ENCODE peak calls at places on chromosomes 3 and 15, in four cellular contexts. Y is heart left ventricle, H is ovary, U is Panc1. G is an unnamed sample.

GRCh38 chr3:11367116-11367781 is 95.1 kb downstream of the ATG7 start:
- DNase-seq in Y (no peak), H (peak), U (no peak), G (peak)

GRCh38 chr15:34359416-34359815 is 7.6 kb downstream of the LPCAT4 start:
- DNase-seq in Y (no peak), H (no peak), U (no peak), G (no peak)

GRCh38 chr3:14531856-14532395 is 8.2 kb downstream of the GRIP2 start:
- DNase-seq in Y (peak), H (no peak), U (no peak), G (no peak)

GRCh38 chr15:76799760-76800159 is 105.4 kb downstream of the SCAPER start:
- DNase-seq in Y (no peak), H (no peak), U (no peak), G (peak)

GRCh38 chr3:52381623-52382022 is 63.3 kb downstream of the SEMA3G start:
- DNase-seq in Y (no peak), H (no peak), U (no peak), G (no peak)

GRCh38 chr3:186461141-186461540 is 83.0 kb downstream of the CRYGS start:
- DNase-seq in Y (no peak), H (no peak), U (no peak), G (peak)

GRCh38 chr3:125965505-125965904 is 3.5 kb upstream of the ROPN1B start:
- DNase-seq in Y (no peak), H (no peak), U (no peak), G (no peak)

GRCh38 chr15:85974348-85974705 is 105.3 kb upstream of the AGBL1 start:
- DNase-seq in Y (no peak), H (no peak), U (no peak), G (no peak)

GRCh38 chr3:153162513-153163348 is 705 bp downstream of the RAP2B start:
- DNase-seq in Y (peak), H (peak), U (no peak), G (peak)

GRCh38 chr3:110485389-110485788 is 586.2 kb upstream of the NECTIN3 start:
- DNase-seq in Y (no peak), H (no peak), U (no peak), G (no peak)

GRCh38 chr15:67225336-67225735 is 29.1 kb downstream of the AAGAB start:
- DNase-seq in Y (no peak), H (no peak), U (no peak), G (peak)

GRCh38 chr3:163671201-163671600 is 1407.1 kb downstream of the SI start:
- DNase-seq in Y (no peak), H (no peak), U (no peak), G (no peak)

GRCh38 chr3:69309810-69310209 is 76.1 kb downstream of the FRMD4B start:
- DNase-seq in Y (no peak), H (no peak), U (no peak), G (peak)

GRCh38 chr3:140273542-140274195 is 338.7 kb downstream of the CLSTN2 start:
- DNase-seq in Y (no peak), H (no peak), U (no peak), G (peak)

GRCh38 chr3:169118666-169119370 is 544.7 kb downstream of the MECOM start:
- DNase-seq in Y (no peak), H (no peak), U (no peak), G (peak)

GRCh38 chr15:56038015-56038414 is 44.6 kb upstream of the NEDD4 start:
- DNase-seq in Y (no peak), H (no peak), U (no peak), G (peak)

GRCh38 chr3:4083225-4084015 is 219.7 kb upstream of the SETMAR start:
- DNase-seq in Y (no peak), H (no peak), U (no peak), G (no peak)

GRCh38 chr3:136893848-136894443 is 31.9 kb downstream of the NCK1 start:
- DNase-seq in Y (no peak), H (no peak), U (peak), G (peak)

GRCh38 chr3:119333773-119334492 is 39.8 kb downstream of the ARHGAP31 start:
- DNase-seq in Y (peak), H (peak), U (no peak), G (no peak)

GRCh38 chr15:41031232-41032078 is 78.2 kb downstream of the CHAC1 start:
- DNase-seq in Y (no peak), H (no peak), U (no peak), G (no peak)

GRCh38 chr3:67559029-67559605 is 95.3 kb downstream of the SUCLG2 start:
- DNase-seq in Y (no peak), H (no peak), U (no peak), G (no peak)

GRCh38 chr15:99252326-99252725 is 1.0 kb downstream of the LRRC28 start:
- DNase-seq in Y (no peak), H (no peak), U (no peak), G (no peak)

GRCh38 chr3:132953683-132954082 is 84.5 kb upstream of the TMEM108 start:
- DNase-seq in Y (no peak), H (no peak), U (no peak), G (no peak)

GRCh38 chr15:26516102-26516980 is 256.5 kb downstream of the GABRB3 start:
- DNase-seq in Y (no peak), H (no peak), U (no peak), G (no peak)

GRCh38 chr3:26118165-26118564 is 328.3 kb downstream of the OXSM start:
- DNase-seq in Y (no peak), H (no peak), U (no peak), G (no peak)

GRCh38 chr3:27695636-27696035 is 26.5 kb downstream of the EOMES start:
- DNase-seq in Y (no peak), H (no peak), U (no peak), G (no peak)

GRCh38 chr3:141797167-141797773 is 34.1 kb downstream of the GRK7 start:
- DNase-seq in Y (peak), H (peak), U (no peak), G (peak)

GRCh38 chr3:194871143-194871863 is 185.6 kb downstream of the FAM43A start:
- DNase-seq in Y (peak), H (no peak), U (no peak), G (peak)

GRCh38 chr3:127535901-127536817 is 54.4 kb downstream of the TPRA1 start:
- DNase-seq in Y (no peak), H (no peak), U (no peak), G (no peak)

GRCh38 chr15:75785771-75786563 is 57.3 kb upstream of the UBE2Q2 start:
- DNase-seq in Y (no peak), H (no peak), U (no peak), G (no peak)

GRCh38 chr3:176663819-176664218 is 533.5 kb downstream of the TBL1XR1 start:
- DNase-seq in Y (no peak), H (no peak), U (no peak), G (peak)

GRCh38 chr15:31024330-31024729 is 32.9 kb upstream of the MTMR10 start:
- DNase-seq in Y (no peak), H (no peak), U (no peak), G (peak)

GRCh38 chr15:55802600-55803376 is 59.8 kb upstream of the PRTG start:
- DNase-seq in Y (no peak), H (no peak), U (no peak), G (no peak)

GRCh38 chr15:53787349-53787748 is 27.9 kb upstream of the WDR72 start:
- DNase-seq in Y (no peak), H (no peak), U (no peak), G (no peak)

GRCh38 chr3:77541203-77541922 is 501.5 kb downstream of the ROBO2 start:
- DNase-seq in Y (no peak), H (no peak), U (no peak), G (no peak)

GRCh38 chr3:58298189-58298588 is 7.9 kb upstream of the RPP14 start:
- DNase-seq in Y (no peak), H (no peak), U (no peak), G (no peak)

GRCh38 chr3:173823911-173824460 is 426.4 kb downstream of the NLGN1 start:
- DNase-seq in Y (no peak), H (no peak), U (no peak), G (peak)

GRCh38 chr15:61983087-61983486 is 77.2 kb downstream of the VPS13C start:
- DNase-seq in Y (no peak), H (no peak), U (no peak), G (no peak)

GRCh38 chr3:139808196-139808595 is 126.8 kb upstream of the CLSTN2 start:
- DNase-seq in Y (no peak), H (no peak), U (no peak), G (no peak)

GRCh38 chr15:87827126-87827525 is 429.4 kb downstream of the NTRK3 start:
- DNase-seq in Y (no peak), H (no peak), U (no peak), G (peak)

GRCh38 chr3:105444725-105445124 is 78.0 kb downstream of the ALCAM start:
- DNase-seq in Y (no peak), H (no peak), U (no peak), G (no peak)

GRCh38 chr3:105448338-105448982 is 81.8 kb downstream of the ALCAM start:
- DNase-seq in Y (no peak), H (no peak), U (no peak), G (no peak)

DNA sequence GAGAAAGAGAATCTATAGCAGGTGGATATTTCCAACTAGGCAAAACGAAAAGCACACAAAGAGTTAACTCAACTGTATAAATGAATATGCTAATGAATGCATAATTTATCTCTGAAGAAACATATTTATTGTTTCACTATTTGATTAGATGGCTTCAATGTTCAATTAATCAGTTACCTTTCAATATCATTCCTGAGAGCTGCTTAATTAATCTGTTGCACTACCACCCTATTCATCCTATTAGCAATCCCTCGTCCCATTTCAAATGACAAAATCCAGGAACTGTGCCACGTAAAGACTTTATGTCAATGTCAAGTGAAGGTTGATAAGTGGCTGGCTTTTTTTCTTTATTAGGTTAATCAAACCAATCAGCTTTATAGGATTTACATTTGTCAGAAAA is 82.7 kb downstream of the ALCAM start:
- DNase-seq in Y (no peak), H (no peak), U (no peak), G (no peak)
- H3K4me3 ChIP-seq in Y (no peak), H (no peak), U (no peak), G (no peak)

DNA sequence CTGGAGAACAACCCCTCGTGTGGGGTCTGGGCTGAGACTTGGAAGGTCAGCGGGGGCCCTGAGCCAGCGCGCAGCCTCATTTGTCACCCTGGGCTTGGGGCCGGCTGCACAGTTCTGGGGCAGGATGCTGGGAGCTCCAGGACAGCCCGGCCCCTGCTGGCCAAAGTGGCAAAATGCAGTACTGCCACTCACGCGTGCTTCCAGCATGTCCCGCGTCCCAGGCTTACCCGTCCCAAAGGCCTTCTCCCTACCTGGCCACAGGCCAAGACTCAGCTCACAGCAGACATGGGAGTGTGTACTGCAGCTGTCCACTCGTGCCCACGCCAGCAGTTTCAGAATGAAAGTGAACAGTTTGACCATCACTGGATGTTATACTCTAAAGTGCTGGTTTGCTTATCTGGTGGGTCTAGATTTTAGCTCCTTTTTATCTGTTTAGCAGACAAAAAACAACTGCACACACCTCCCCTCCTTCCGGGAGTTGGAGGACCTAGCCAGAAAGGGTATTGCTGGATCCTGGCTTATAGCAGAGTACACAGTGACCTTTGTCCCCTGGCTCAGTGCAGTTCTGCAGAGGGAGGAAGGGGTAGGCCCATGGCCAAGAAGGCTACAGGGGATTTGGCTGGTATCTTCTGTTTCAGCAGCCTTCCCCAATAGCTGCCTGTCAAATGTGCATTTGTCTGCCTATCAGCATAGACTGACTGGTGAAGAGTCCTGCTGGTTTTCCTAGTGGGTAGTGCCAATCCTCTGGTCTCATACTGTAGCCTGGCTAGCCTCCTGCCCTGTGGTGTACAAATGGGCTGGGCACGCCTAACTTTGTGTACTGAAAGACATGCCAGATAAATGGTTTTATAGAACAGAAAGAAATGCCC is 23.2 kb upstream of the IP6K2 start:
- DNase-seq in Y (peak), H (peak), U (no peak), G (peak)
- TF ChIP-seq CTCF in Y (peak), H (peak), U (peak), G (peak)

GRCh38 chr15:59995568-59996349 is 8.4 kb upstream of the FOXB1 start:
- DNase-seq in Y (no peak), H (no peak), U (no peak), G (no peak)

GRCh38 chr15:59993041-59993750 is 10.9 kb upstream of the FOXB1 start:
- DNase-seq in Y (no peak), H (no peak), U (no peak), G (no peak)

GRCh38 chr15:59994855-59995557 is 9.1 kb upstream of the FOXB1 start:
- DNase-seq in Y (no peak), H (no peak), U (no peak), G (no peak)

GRCh38 chr15:59991919-59992318 is 12.2 kb upstream of the FOXB1 start:
- DNase-seq in Y (no peak), H (no peak), U (no peak), G (no peak)

GRCh38 chr15:59993950-59994401 is 10.1 kb upstream of the FOXB1 start:
- DNase-seq in Y (no peak), H (no peak), U (no peak), G (no peak)
- H3K4me3 ChIP-seq in Y (no peak), H (no peak), U (no peak), G (no peak)

GRCh38 chr3:12707425-12707824 is 43.5 kb upstream of the RAF1 start:
- DNase-seq in Y (no peak), H (no peak), U (no peak), G (peak)

GRCh38 chr3:12710062-12710461 is 46.1 kb upstream of the RAF1 start:
- DNase-seq in Y (no peak), H (no peak), U (no peak), G (no peak)

GRCh38 chr3:12706504-12707253 is 42.8 kb upstream of the RAF1 start:
- DNase-seq in Y (no peak), H (peak), U (peak), G (peak)

GRCh38 chr3:12709334-12709733 is 45.4 kb upstream of the RAF1 start:
- DNase-seq in Y (no peak), H (no peak), U (no peak), G (no peak)

GRCh38 chr3:12708584-12709192 is 44.8 kb upstream of the RAF1 start:
- DNase-seq in Y (no peak), H (peak), U (no peak), G (peak)
- TF ChIP-seq CTCF in Y (peak), H (no peak), U (no peak), G (peak)

GRCh38 chr3:37726445-37727000 is 135.2 kb upstream of the CTDSPL start:
- DNase-seq in Y (no peak), H (no peak), U (no peak), G (peak)
- H3K4me3 ChIP-seq in Y (no peak), H (no peak), U (no peak), G (no peak)

GRCh38 chr3:128987701-128988100 is 6.2 kb downstream of the CFAP92 start:
- DNase-seq in Y (no peak), H (no peak), U (no peak), G (no peak)

GRCh38 chr3:128988286-128988685 is 5.6 kb downstream of the CFAP92 start:
- DNase-seq in Y (no peak), H (no peak), U (no peak), G (no peak)

GRCh38 chr3:128987297-128987696 is 6.6 kb downstream of the CFAP92 start:
- DNase-seq in Y (no peak), H (no peak), U (no peak), G (no peak)

GRCh38 chr3:128984596-128984995 is 9.3 kb downstream of the CFAP92 start:
- DNase-seq in Y (no peak), H (no peak), U (no peak), G (peak)

DNA sequence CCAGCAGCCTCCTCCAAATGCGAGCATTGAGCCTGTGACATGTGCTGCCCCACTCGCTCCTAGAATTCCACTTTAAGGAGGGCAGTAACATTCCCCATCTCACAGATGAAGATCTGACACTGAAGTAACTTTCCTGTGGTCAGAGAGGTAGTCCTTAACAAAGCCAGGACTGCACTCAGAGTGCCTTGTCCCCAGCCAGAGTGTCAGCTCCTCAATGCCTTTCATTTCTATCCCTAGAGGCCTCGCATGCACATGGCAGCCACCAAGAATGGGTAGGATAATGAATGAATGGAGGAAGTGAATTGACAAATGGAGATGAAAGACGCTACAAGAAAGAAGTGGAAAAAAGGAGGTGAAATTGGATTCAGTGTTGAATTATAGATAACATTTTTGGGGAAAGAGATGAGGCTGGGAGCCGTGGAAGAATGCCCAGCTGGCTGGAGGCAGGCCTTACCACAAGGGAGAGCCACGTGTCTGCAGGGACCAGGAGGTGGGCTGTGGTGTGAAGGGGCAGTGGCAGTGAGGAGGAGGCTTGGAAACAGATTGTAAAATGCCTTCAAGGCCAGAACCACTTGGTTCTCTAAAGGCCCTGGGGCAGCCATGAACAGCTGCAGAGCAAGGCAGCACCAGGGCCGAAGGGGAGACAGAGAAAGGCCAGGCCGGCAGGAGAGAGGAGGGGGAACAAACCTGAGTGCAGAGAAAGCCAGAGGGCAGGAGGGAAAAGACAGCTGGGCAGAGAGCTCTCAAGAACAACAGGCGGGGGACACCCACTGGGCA is 10.4 kb downstream of the CFAP92 start:
- DNase-seq in Y (no peak), H (no peak), U (no peak), G (no peak)
- TF ChIP-seq CTCF in Y (no peak), H (no peak), U (no peak), G (no peak)

GRCh38 chr3:123068227-123069020 is 1.6 kb downstream of the PDIA5 start:
- DNase-seq in Y (no peak), H (no peak), U (no peak), G (peak)

GRCh38 chr3:123070471-123070870 is 3.6 kb downstream of the PDIA5 start:
- DNase-seq in Y (no peak), H (no peak), U (no peak), G (no peak)

GRCh38 chr3:123067689-123068226 is 933 bp downstream of the PDIA5 start:
- DNase-seq in Y (no peak), H (no peak), U (no peak), G (no peak)

GRCh38 chr3:123066896-123067688 is at the start of gene PDIA5:
- DNase-seq in Y (peak), H (peak), U (peak), G (peak)

DNA sequence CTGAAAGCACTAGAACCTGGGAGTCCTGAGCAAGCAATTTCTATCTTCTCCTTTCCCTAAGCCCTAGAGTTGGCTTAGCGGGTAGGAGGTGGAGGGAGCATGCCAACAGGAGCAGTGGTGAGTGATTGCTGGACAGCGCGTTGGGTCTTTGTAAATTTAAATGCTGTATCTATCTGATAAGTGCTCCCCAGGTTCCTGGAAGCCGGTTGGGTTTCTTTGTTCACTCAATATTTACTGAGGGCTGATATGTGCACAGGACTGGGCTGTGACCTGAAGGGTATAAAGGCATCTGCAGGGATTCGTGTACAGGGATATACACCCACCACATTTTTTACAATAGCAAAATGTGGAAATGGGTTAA is 2.2 kb downstream of the PDIA5 start:
- DNase-seq in Y (no peak), H (no peak), U (no peak), G (no peak)
- H3K4me3 ChIP-seq in Y (no peak), H (no peak), U (peak), G (peak)

GRCh38 chr3:138547342-138547975 is 46.6 kb downstream of the CEP70 start:
- DNase-seq in Y (no peak), H (no peak), U (no peak), G (no peak)
- TF ChIP-seq CTCF in Y (no peak), H (no peak), U (no peak), G (no peak)

G was measured in fibroblast of mammary gland.